ENCODE peak calls at places on chromosomes 12 and 14, in four cellular contexts. X, U, Z and I are unnamed samples.
A peak's percentile ranks its signal among the peaks of the same experiment; 100 is the strongest.

GRCh38 chr12:84874125-84874824 is 38.3 kb downstream of the SLC6A15 start:
- DNase-seq in Z (peak; percentile 44), U (no peak), X (peak; percentile 50), I (no peak)

GRCh38 chr12:131327521-131328488 is 374.1 kb downstream of the ADGRD1 start:
- DNase-seq in X (no peak), U (no peak), Z (no peak), I (no peak)

GRCh38 chr12:57491393-57492280 is 3.8 kb downstream of the MARS1 start:
- DNase-seq in Z (no peak), X (peak; percentile 36), U (no peak), I (no peak)

GRCh38 chr14:61063461-61063860 is 82.4 kb downstream of the SLC38A6 start:
- DNase-seq in Z (no peak), U (no peak), X (no peak), I (no peak)

GRCh38 chr14:25009891-25010290 is 40.1 kb downstream of the STXBP6 start:
- DNase-seq in Z (no peak), U (no peak), X (peak; percentile 29), I (no peak)

GRCh38 chr12:65156366-65156831 is 13.0 kb upstream of the LEMD3 start:
- DNase-seq in Z (no peak), X (peak; percentile 31), U (no peak), I (peak; percentile 30)

GRCh38 chr14:69726761-69727511 is 40.0 kb upstream of the SRSF5 start:
- DNase-seq in U (peak; percentile 74), Z (peak; percentile 28), X (peak; percentile 57), I (peak; percentile 88)

GRCh38 chr14:70358631-70359030 is 852 bp downstream of the COX16 start:
- DNase-seq in Z (no peak), U (no peak), X (no peak), I (no peak)

GRCh38 chr12:115043079-115043478 is 359.1 kb upstream of the TBX3 start:
- DNase-seq in U (no peak), Z (no peak), X (no peak), I (no peak)

GRCh38 chr12:69846976-69847375 is 21.9 kb downstream of the MYRFL start:
- DNase-seq in X (no peak), Z (no peak), U (no peak), I (no peak)

GRCh38 chr14:34450958-34451357 is 11.1 kb downstream of the SPTSSA start:
- DNase-seq in X (no peak), U (no peak), Z (no peak), I (no peak)

GRCh38 chr12:95083938-95084337 is 10.5 kb upstream of the NR2C1 start:
- DNase-seq in X (peak; percentile 73), Z (no peak), U (no peak), I (no peak)

GRCh38 chr14:52660325-52660724 is 35.0 kb downstream of the ERO1A start:
- DNase-seq in Z (no peak), X (no peak), U (no peak), I (no peak)

GRCh38 chr14:61585598-61586538 is 109.4 kb upstream of the HIF1A start:
- DNase-seq in Z (no peak), U (no peak), X (no peak), I (no peak)

GRCh38 chr12:106957617-106958016 is 1.9 kb downstream of the TMEM263 start:
- DNase-seq in Z (no peak), U (no peak), X (peak; percentile 4), I (no peak)

GRCh38 chr12:131218291-131219172 is 264.8 kb downstream of the ADGRD1 start:
- DNase-seq in Z (no peak), U (no peak), X (peak; percentile 75), I (no peak)

GRCh38 chr12:90244232-90244631 is 535.6 kb upstream of the ATP2B1 start:
- DNase-seq in X (no peak), Z (no peak), U (no peak), I (no peak)

GRCh38 chr14:49863483-49864262 is 11.1 kb upstream of the NEMF start:
- DNase-seq in X (peak; percentile 26), Z (no peak), U (no peak), I (no peak)

GRCh38 chr12:625998-626397 is 37.2 kb downstream of the NINJ2 start:
- DNase-seq in Z (no peak), U (no peak), X (no peak), I (no peak)

GRCh38 chr12:89999699-90000505 is 291.3 kb upstream of the ATP2B1 start:
- DNase-seq in Z (no peak), X (no peak), U (no peak), I (no peak)

GRCh38 chr12:47080725-47081502 is 1.2 kb upstream of the AMIGO2 start:
- DNase-seq in U (peak; percentile 42), X (peak; percentile 95), Z (peak; percentile 79), I (peak; percentile 48)

GRCh38 chr14:41604793-41605534 is 1.7 kb upstream of the LRFN5 start:
- DNase-seq in Z (peak; percentile 87), U (no peak), X (no peak), I (no peak)

GRCh38 chr12:103494388-103494787 is 1.4 kb downstream of the C12orf42 start:
- DNase-seq in Z (no peak), U (no peak), X (no peak), I (peak; percentile 7)

GRCh38 chr12:50621435-50622304 is 116.9 kb downstream of the DIP2B start:
- DNase-seq in Z (no peak), U (no peak), X (no peak), I (no peak)

GRCh38 chr12:2689393-2689792 is 105.4 kb upstream of the FKBP4 start:
- DNase-seq in Z (no peak), U (no peak), X (no peak), I (no peak)

GRCh38 chr14:74301594-74302159 is 1.1 kb downstream of the ABCD4 start:
- DNase-seq in U (no peak), X (no peak), Z (no peak), I (no peak)

GRCh38 chr12:100127766-100128508 is 14.7 kb downstream of the BLTP3B start:
- DNase-seq in X (no peak), U (no peak), Z (no peak), I (no peak)

GRCh38 chr14:104700224-104700623 is 10.8 kb downstream of the INF2 start:
- DNase-seq in X (no peak), Z (no peak), U (no peak), I (no peak)

GRCh38 chr14:54798465-54799124 is 104.0 kb downstream of the GCH1 start:
- DNase-seq in U (no peak), Z (no peak), X (no peak), I (no peak)

GRCh38 chr12:108967869-108968540 is 52.9 kb downstream of the SVOP start:
- DNase-seq in Z (no peak), X (no peak), U (no peak), I (no peak)

GRCh38 chr14:101950100-101950499 is 14.3 kb upstream of the DYNC1H1 start:
- DNase-seq in X (no peak), U (no peak), Z (no peak), I (no peak)

GRCh38 chr14:75628816-75629215 is 31.9 kb downstream of the ERG28 start:
- DNase-seq in X (no peak), U (no peak), Z (no peak), I (no peak)

GRCh38 chr12:12387521-12387920 is 30.6 kb downstream of the BORCS5 start:
- DNase-seq in X (peak; percentile 6), U (no peak), Z (no peak), I (no peak)